ENCODE peak calls at places on chromosomes 6 and 20, in five cellular contexts. S, T, X, I and Q are unnamed samples.

GRCh38 chr6:96787846-96788580 is 49.3 kb downstream of the GPR63 start:
- DNase-seq in T (no peak), S (no peak), I (peak), X (no peak), Q (no peak)

GRCh38 chr20:34680586-34680985 is 3.7 kb upstream of the PIGU start:
- DNase-seq in T (no peak), I (no peak), S (no peak), X (no peak), Q (no peak)

GRCh38 chr6:128630213-128630612 is 109.8 kb upstream of the PTPRK start:
- DNase-seq in X (no peak), S (no peak), T (peak), I (no peak), Q (no peak)

GRCh38 chr6:85126448-85127178 is 323.3 kb upstream of the NT5E start:
- DNase-seq in X (no peak), S (no peak), I (no peak), T (peak), Q (no peak)

GRCh38 chr6:157763129-157763893 is 59.7 kb upstream of the SNX9 start:
- DNase-seq in X (peak), I (peak), T (peak), S (no peak), Q (no peak)

GRCh38 chr20:46990017-46990810 is 95.6 kb downstream of the EYA2 start:
- DNase-seq in T (peak), S (no peak), I (no peak), X (no peak), Q (no peak)

GRCh38 chr20:44370639-44371218 is 15.2 kb downstream of the HNF4A start:
- DNase-seq in X (no peak), S (no peak), T (peak), I (no peak), Q (no peak)

GRCh38 chr6:71887006-71887743 is 825 bp downstream of the RIMS1 start:
- DNase-seq in S (no peak), T (no peak), I (no peak), X (no peak), Q (no peak)

GRCh38 chr6:160137989-160138835 is 16.6 kb downstream of the SLC22A1 start:
- DNase-seq in T (peak), I (peak), X (peak), S (peak), Q (peak)

GRCh38 chr20:22502731-22503191 is 81.6 kb downstream of the FOXA2 start:
- DNase-seq in X (no peak), S (no peak), I (no peak), T (no peak), Q (no peak)

GRCh38 chr6:40334496-40334895 is 252.7 kb downstream of the LRFN2 start:
- DNase-seq in S (no peak), T (no peak), I (no peak), X (no peak), Q (no peak)

GRCh38 chr6:149032599-149033405 is 284.7 kb upstream of the TAB2 start:
- DNase-seq in S (no peak), T (peak), X (peak), I (no peak), Q (no peak)

GRCh38 chr20:24700166-24700860 is 230.9 kb downstream of the SYNDIG1 start:
- DNase-seq in T (no peak), X (no peak), I (no peak), S (no peak), Q (no peak)